ENCODE peak calls at places on chromosomes 4 and X, in seven cellular contexts. H is AG09309; A is kidney glomerular epithelial cell; T is HFF-Myc; G is stimulated activated naive CD8-positive, alpha-beta T cell treated with anti-CD3 and anti-CD28 coated beads, Interleukin-15, amount 100 ng/mL, for 72 hours; K is AG09319; U is GM13976. Y is an unnamed sample.

GRCh38 chr4:184444953-184445309 is 29.4 kb downstream of the IRF2 start:
- DNase-seq in H (no peak), A (peak; percentile 92), T (no peak), G (peak; percentile 50), K (no peak), U (peak; percentile 78), Y (no peak)

GRCh38 chrX:37802028-37802427 is 22.2 kb downstream of the CYBB start:
- DNase-seq in H (no peak), A (no peak), T (no peak), G (no peak), K (no peak), U (no peak), Y (no peak)

GRCh38 chrX:7190157-7190556 is 42.2 kb upstream of the PUDP start:
- DNase-seq in H (no peak), A (no peak), T (no peak), G (no peak), K (no peak), U (no peak), Y (no peak)

GRCh38 chr4:159787901-159788300 is 685.0 kb downstream of the RAPGEF2 start:
- DNase-seq in H (no peak), A (no peak), T (no peak), G (no peak), K (no peak), U (no peak), Y (no peak)

GRCh38 chr4:52250124-52250523 is 199.0 kb downstream of the SPATA18 start:
- DNase-seq in H (no peak), A (no peak), T (no peak), G (no peak), K (no peak), U (no peak), Y (peak; percentile 37)

GRCh38 chr4:2954358-2955185 is 8.6 kb downstream of the NOP14 start:
- DNase-seq in H (no peak), A (no peak), T (no peak), G (peak; percentile 91), K (no peak), U (peak; percentile 71), Y (no peak)

GRCh38 chr4:177051473-177052060 is 258.1 kb upstream of the NEIL3 start:
- DNase-seq in H (no peak), A (no peak), T (no peak), G (no peak), K (no peak), U (peak; percentile 29), Y (no peak)

GRCh38 chrX:153925739-153926593 is at the start of gene ARHGAP4:
- DNase-seq in H (no peak), A (no peak), T (no peak), G (peak; percentile 78), K (no peak), U (peak; percentile 57), Y (no peak)

GRCh38 chr4:168496834-168497233 is at the start of gene PALLD:
- DNase-seq in H (no peak), A (no peak), T (no peak), G (no peak), K (no peak), U (no peak), Y (no peak)

GRCh38 chr4:120919358-120919757 is 3.2 kb downstream of the PRDM5 start:
- DNase-seq in H (no peak), A (no peak), T (no peak), G (no peak), K (no peak), U (no peak), Y (no peak)

GRCh38 chr4:58166496-58166895 is 1056.3 kb upstream of the IGFBP7 start:
- DNase-seq in H (no peak), A (no peak), T (no peak), G (no peak), K (no peak), U (no peak), Y (no peak)

GRCh38 chr4:108215055-108215454 is 46.3 kb upstream of the LEF1 start:
- DNase-seq in H (no peak), A (no peak), T (no peak), G (no peak), K (no peak), U (no peak), Y (no peak)

GRCh38 chrX:17802756-17803155 is 58.3 kb downstream of the RAI2 start:
- DNase-seq in H (no peak), A (no peak), T (no peak), G (no peak), K (no peak), U (no peak), Y (no peak)

GRCh38 chrX:73829890-73830466 is 267.0 kb downstream of the CHIC1 start:
- DNase-seq in H (no peak), A (no peak), T (no peak), G (no peak), K (no peak), U (no peak), Y (no peak)

GRCh38 chrX:97027384-97027922 is 143.7 kb downstream of the RPA4 start:
- DNase-seq in H (no peak), A (no peak), T (no peak), G (no peak), K (no peak), U (no peak), Y (no peak)

GRCh38 chr4:27684501-27685077 is 823.9 kb downstream of the STIM2 start:
- DNase-seq in H (no peak), A (peak; percentile 51), T (peak; percentile 6), G (peak; percentile 18), K (peak; percentile 1), U (no peak), Y (peak; percentile 18)

GRCh38 chrX:102155806-102156179 is at the start of gene BEX5:
- DNase-seq in H (no peak), A (peak; percentile 52), T (no peak), G (peak; percentile 63), K (no peak), U (peak; percentile 50), Y (no peak)

GRCh38 chr4:12138478-12138877 is 709.8 kb upstream of the HS3ST1 start:
- DNase-seq in H (no peak), A (no peak), T (no peak), G (no peak), K (no peak), U (no peak), Y (no peak)

GRCh38 chr4:183807420-183808101 is 97.5 kb upstream of the STOX2 start:
- DNase-seq in H (no peak), A (no peak), T (no peak), G (no peak), K (no peak), U (no peak), Y (no peak)

GRCh38 chrX:106698693-106699092 is 27.8 kb upstream of the RNF128 start:
- DNase-seq in H (peak; percentile 3), A (peak; percentile 5), T (peak; percentile 2), G (no peak), K (no peak), U (no peak), Y (peak; percentile 15)

GRCh38 chrX:94400488-94400887 is 726.5 kb downstream of the FAM133A start:
- DNase-seq in H (no peak), A (no peak), T (no peak), G (no peak), K (no peak), U (no peak), Y (no peak)

GRCh38 chr4:173958445-173958844 is 325.0 kb downstream of the FBXO8 start:
- DNase-seq in H (no peak), A (peak; percentile 30), T (no peak), G (no peak), K (no peak), U (no peak), Y (no peak)

GRCh38 chr4:88610771-88611170 is 18.5 kb downstream of the HERC3 start:
- DNase-seq in H (no peak), A (peak; percentile 76), T (no peak), G (no peak), K (peak; percentile 34), U (no peak), Y (no peak)

GRCh38 chr4:114312349-114312748 is 286.3 kb upstream of the UGT8 start:
- DNase-seq in H (no peak), A (no peak), T (no peak), G (no peak), K (no peak), U (no peak), Y (no peak)

GRCh38 chr4:24995346-24995745 is 35.4 kb downstream of the LGI2 start:
- DNase-seq in H (no peak), A (no peak), T (no peak), G (no peak), K (no peak), U (no peak), Y (no peak)

GRCh38 chr4:4659871-4660651 is 118.2 kb upstream of the STX18 start:
- DNase-seq in H (peak; percentile 61), A (peak; percentile 34), T (peak; percentile 90), G (no peak), K (peak; percentile 63), U (no peak), Y (peak; percentile 65)

GRCh38 chrX:67408423-67409079 is 135.3 kb upstream of the AR start:
- DNase-seq in H (no peak), A (no peak), T (no peak), G (no peak), K (no peak), U (no peak), Y (no peak)

Y was measured in skeletal muscle cell.